ENCODE peak calls at places on chromosomes 7 and 10, in six cellular contexts. U, A, F, J, W and C are unnamed samples.

GRCh38 chr10:48890904-48891839 is 48.5 kb downstream of the LRRC18 start:
- DNase-seq in U (no peak), A (no peak), F (no peak), J (no peak), W (no peak), C (no peak)

GRCh38 chr7:79142706-79143105 is 310.8 kb downstream of the MAGI2 start:
- DNase-seq in U (no peak), A (no peak), F (no peak), J (no peak), W (no peak), C (no peak)

GRCh38 chr7:6495597-6496262 is 48.0 kb upstream of the DAGLB start:
- DNase-seq in U (no peak), A (no peak), F (no peak), J (no peak), W (no peak), C (no peak)

GRCh38 chr7:101031082-101031481 is 11.2 kb downstream of the MUC17 start:
- DNase-seq in U (no peak), A (no peak), F (no peak), J (no peak), W (no peak), C (no peak)

GRCh38 chr10:15990523-15991129 is 130.3 kb upstream of the MINDY3 start:
- DNase-seq in U (no peak), A (no peak), F (no peak), J (no peak), W (no peak), C (no peak)

GRCh38 chr7:137933270-137934017 is 68.4 kb downstream of the CREB3L2 start:
- DNase-seq in U (no peak), A (no peak), F (no peak), J (no peak), W (no peak), C (peak)

GRCh38 chr7:42222891-42223290 is 14.1 kb downstream of the GLI3 start:
- DNase-seq in U (no peak), A (no peak), F (no peak), J (no peak), W (no peak), C (no peak)

GRCh38 chr7:73850781-73851207 is 8.5 kb upstream of the METTL27 start:
- DNase-seq in U (no peak), A (no peak), F (peak), J (no peak), W (no peak), C (no peak)

GRCh38 chr10:46283217-46283944 is 3.4 kb upstream of the ANTXRL start:
- DNase-seq in U (no peak), A (no peak), F (no peak), J (no peak), W (peak), C (no peak)

GRCh38 chr7:44224216-44224950 is 23.6 kb downstream of the YKT6 start:
- DNase-seq in U (no peak), A (peak), F (no peak), J (no peak), W (peak), C (peak)

GRCh38 chr7:18004372-18004771 is 23.3 kb downstream of the PRPS1L1 start:
- DNase-seq in U (no peak), A (no peak), F (no peak), J (no peak), W (no peak), C (no peak)

GRCh38 chr7:2820508-2820934 is 23.6 kb downstream of the GNA12 start:
- DNase-seq in U (no peak), A (peak), F (peak), J (no peak), W (peak), C (peak)

GRCh38 chr7:79290841-79291497 is 162.5 kb downstream of the MAGI2 start:
- DNase-seq in U (no peak), A (no peak), F (no peak), J (no peak), W (no peak), C (no peak)

GRCh38 chr10:121481222-121481621 is 117.0 kb downstream of the FGFR2 start:
- DNase-seq in U (no peak), A (no peak), F (no peak), J (no peak), W (no peak), C (no peak)

GRCh38 chr10:20871970-20872369 is 25.1 kb downstream of the NEBL start:
- DNase-seq in U (no peak), A (no peak), F (no peak), J (no peak), W (no peak), C (no peak)

GRCh38 chr7:80847027-80847426 is 71.8 kb downstream of the SEMA3C start:
- DNase-seq in U (no peak), A (no peak), F (no peak), J (no peak), W (no peak), C (no peak)

GRCh38 chr10:35218339-35218955 is 91.8 kb downstream of the CREM start:
- DNase-seq in U (peak), A (peak), F (peak), J (peak), W (peak), C (peak)

GRCh38 chr10:35903021-35903420 is 260.9 kb upstream of the FZD8 start:
- DNase-seq in U (no peak), A (no peak), F (no peak), J (no peak), W (no peak), C (no peak)

GRCh38 chr10:94104316-94105060 is 110.8 kb downstream of the PLCE1 start:
- DNase-seq in U (no peak), A (no peak), F (no peak), J (no peak), W (no peak), C (no peak)

GRCh38 chr10:127776816-127777215 is 39.8 kb downstream of the FOXI2 start:
- DNase-seq in U (no peak), A (no peak), F (no peak), J (no peak), W (no peak), C (no peak)

GRCh38 chr10:122280977-122281376 is 9.9 kb downstream of the BTBD16 start:
- DNase-seq in U (no peak), A (no peak), F (no peak), J (no peak), W (no peak), C (no peak)

GRCh38 chr7:101589976-101590662 is 39.0 kb downstream of the MYL10 start:
- DNase-seq in U (no peak), A (peak), F (no peak), J (no peak), W (no peak), C (no peak)

GRCh38 chr10:101146392-101147251 is 15.5 kb downstream of the TLX1 start:
- DNase-seq in U (no peak), A (peak), F (no peak), J (no peak), W (no peak), C (no peak)

GRCh38 chr7:95933618-95934017 is 161.3 kb downstream of the DYNC1I1 start:
- DNase-seq in U (no peak), A (no peak), F (no peak), J (no peak), W (no peak), C (no peak)

GRCh38 chr7:104106106-104106505 is 101.7 kb downstream of the ORC5 start:
- DNase-seq in U (no peak), A (no peak), F (no peak), J (no peak), W (no peak), C (no peak)

GRCh38 chr7:44639701-44640321 is 33.4 kb downstream of the OGDH start:
- DNase-seq in U (no peak), A (no peak), F (peak), J (no peak), W (no peak), C (peak)

GRCh38 chr7:151716339-151716722 is 160.6 kb downstream of the PRKAG2 start:
- DNase-seq in U (no peak), A (peak), F (no peak), J (no peak), W (peak), C (no peak)

GRCh38 chr10:51892313-51892712 is 192.9 kb upstream of the CSTF2T start:
- DNase-seq in U (no peak), A (no peak), F (no peak), J (no peak), W (no peak), C (no peak)

GRCh38 chr7:17408904-17409290 is 110.4 kb downstream of the AHR start:
- DNase-seq in U (no peak), A (no peak), F (no peak), J (no peak), W (no peak), C (no peak)

GRCh38 chr10:23516530-23516929 is 77.7 kb downstream of the OTUD1 start:
- DNase-seq in U (no peak), A (no peak), F (no peak), J (no peak), W (no peak), C (no peak)

GRCh38 chr10:61784354-61785131 is 117.0 kb upstream of the ARID5B start:
- DNase-seq in U (no peak), A (no peak), F (no peak), J (no peak), W (no peak), C (no peak)